ENCODE peak calls at places on chromosomes 5 and 9, in four cellular contexts. T is IMR-90, M is H9, W is H1. Z is an unnamed sample.

GRCh38 chr9:95822583-95823431 is 52.7 kb upstream of the ERCC6L2 start:
- DNase-seq in M (no peak), W (no peak), T (peak), Z (no peak)

GRCh38 chr9:91896513-91897121 is 53.4 kb downstream of the ROR2 start:
- DNase-seq in W (no peak), M (no peak), T (peak), Z (no peak)

GRCh38 chr5:140025736-140026135 is 17.4 kb downstream of the NRG2 start:
- DNase-seq in M (no peak), W (no peak), T (no peak), Z (no peak)

GRCh38 chr5:149024477-149024876 is 38.4 kb downstream of the SH3TC2 start:
- DNase-seq in M (no peak), W (no peak), T (peak), Z (no peak)

GRCh38 chr5:65142511-65143011 is 339.2 kb downstream of the ADAMTS6 start:
- DNase-seq in T (peak), M (peak), W (peak), Z (peak)

GRCh38 chr9:11163843-11164242 is 551.0 kb upstream of the PTPRD start:
- DNase-seq in M (no peak), W (no peak), T (no peak), Z (no peak)

GRCh38 chr9:5582835-5583195 is 46.1 kb upstream of the RIC1 start:
- DNase-seq in M (no peak), T (peak), W (no peak), Z (no peak)

GRCh38 chr5:128763324-128763723 is 202.0 kb upstream of the SLC27A6 start:
- DNase-seq in W (no peak), M (no peak), T (no peak), Z (no peak)

GRCh38 chr5:170284231-170284630 is 13.3 kb downstream of the LCP2 start:
- DNase-seq in T (no peak), M (no peak), W (no peak), Z (no peak)
- H3K56ac ChIP-seq in T (no peak), M (no peak), W (no peak), Z (no peak)

GRCh38 chr9:136668983-136669790 is 6.5 kb downstream of the EGFL7 start:
- DNase-seq in T (no peak), M (no peak), W (no peak), Z (no peak)

GRCh38 chr9:136670571-136671253 is 8.0 kb downstream of the EGFL7 start:
- DNase-seq in W (no peak), T (no peak), M (no peak), Z (no peak)

GRCh38 chr9:136671254-136671614 is 8.5 kb downstream of the EGFL7 start:
- DNase-seq in W (no peak), M (no peak), T (no peak), Z (no peak)

GRCh38 chr9:136667940-136668760 is 5.4 kb downstream of the EGFL7 start:
- DNase-seq in W (no peak), M (no peak), T (no peak), Z (no peak)

GRCh38 chr9:136669791-136670464 is 7.2 kb downstream of the EGFL7 start:
- DNase-seq in W (no peak), M (no peak), T (no peak), Z (no peak)
- H2BK15ac ChIP-seq in W (no peak), M (no peak), T (no peak), Z (no peak)

DNA sequence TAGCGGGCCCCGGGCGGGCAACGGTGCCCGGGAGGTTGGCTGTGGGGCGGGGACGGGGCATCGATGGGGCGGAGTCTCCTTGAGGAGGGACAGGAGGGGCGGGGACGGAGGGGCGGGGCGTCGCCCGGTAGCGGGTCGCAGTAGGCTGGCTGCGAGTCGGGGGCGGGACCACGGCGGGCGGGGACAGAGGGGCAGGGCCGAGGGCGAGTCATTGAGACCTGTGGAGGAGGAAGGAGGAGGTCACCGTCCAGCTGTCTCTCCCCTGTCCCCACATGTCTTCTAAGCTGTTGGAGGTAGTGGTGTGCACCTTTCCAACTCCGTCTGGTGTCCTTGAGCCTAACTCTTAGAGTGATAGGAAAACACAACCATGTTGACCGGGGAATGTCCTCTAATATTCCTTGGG is at the start of gene CRAT:
- DNase-seq in T (peak), M (peak), W (peak), Z (peak)
- H3K23ac ChIP-seq in T (peak), M (no peak), W (no peak), Z (peak)

GRCh38 chr9:78304357-78304756 is 7.4 kb downstream of the PSAT1 start:
- DNase-seq in M (no peak), W (no peak), T (no peak), Z (no peak)
- H3K56ac ChIP-seq in M (no peak), W (no peak), T (no peak), Z (no peak)

GRCh38 chr5:172038167-172038566 is 31.7 kb upstream of the FBXW11 start:
- DNase-seq in W (no peak), T (no peak), M (no peak), Z (no peak)
- H2BK15ac ChIP-seq in W (no peak), T (no peak), M (no peak), Z (no peak)

DNA sequence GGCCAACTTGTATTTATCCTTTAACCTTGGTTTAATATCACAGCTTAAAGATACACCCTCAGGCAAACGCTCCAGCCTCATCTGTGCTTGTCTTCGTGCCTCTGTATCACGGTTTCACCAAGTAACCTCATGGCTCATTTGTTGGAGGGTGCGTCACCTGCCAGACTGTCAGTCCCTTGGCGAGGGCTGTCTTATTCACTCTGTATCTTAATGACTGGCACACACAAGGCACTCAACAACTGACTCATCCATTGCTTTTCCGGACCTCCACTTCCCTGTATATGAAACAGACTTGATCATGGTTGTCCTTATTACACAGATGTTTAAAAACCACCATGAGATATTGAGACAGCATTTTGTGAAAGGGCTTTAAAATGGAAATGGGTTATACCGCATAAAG is 28.0 kb downstream of the LCP2 start:
- DNase-seq in T (no peak), M (no peak), W (no peak), Z (no peak)
- H3K23ac ChIP-seq in T (no peak), M (no peak), W (no peak), Z (no peak)

GRCh38 chr9:37559855-37560592 is 16.2 kb downstream of the FBXO10 start:
- DNase-seq in M (no peak), T (no peak), W (no peak), Z (no peak)
- H3K56ac ChIP-seq in M (no peak), T (no peak), W (no peak), Z (no peak)

GRCh38 chr9:136695435-136695895 is 8.2 kb upstream of the AGPAT2 start:
- DNase-seq in M (no peak), T (no peak), W (no peak), Z (no peak)
- H2BK15ac ChIP-seq in M (no peak), T (no peak), W (no peak), Z (no peak)

Z was measured in mesendoderm.